ENCODE peak calls at places on chromosome 16, in four cellular contexts. D is NCI-H460; Y is activated CD8-positive, alpha-beta memory T cell treated with anti-CD3 and anti-CD28 coated beads, Interleukin-2, amount 10 ng/mL, durations not matched to agents 7 days and 5 days; L is effector memory CD4-positive, alpha-beta T cell. H is an unnamed sample.

GRCh38 chr16:72502654-72503005 is 330.7 kb upstream of the PMFBP1 start:
- DNase-seq in D (no peak), L (no peak), Y (no peak), H (no peak)

GRCh38 chr16:21645261-21645721 is 7.1 kb downstream of the IGSF6 start:
- DNase-seq in L (no peak), D (no peak), Y (peak; percentile 58), H (no peak)

GRCh38 chr16:56647641-56648431 is 3.9 kb upstream of the MT1B start:
- DNase-seq in D (no peak), Y (no peak), L (no peak), H (no peak)

GRCh38 chr16:29107299-29107698 is 122.4 kb downstream of the LAT start:
- DNase-seq in D (no peak), Y (no peak), L (no peak), H (no peak)

GRCh38 chr16:49528564-49529150 is 155.1 kb downstream of the C16orf78 start:
- DNase-seq in D (no peak), L (no peak), Y (no peak), H (no peak)

GRCh38 chr16:27753563-27753962 is 203.6 kb downstream of the KATNIP start:
- DNase-seq in Y (no peak), L (no peak), D (no peak), H (no peak)

GRCh38 chr16:86212706-86213426 is 297.5 kb upstream of the FOXF1 start:
- DNase-seq in L (no peak), Y (no peak), D (no peak), H (no peak)

GRCh38 chr16:77574867-77575619 is 140.2 kb upstream of the ADAMTS18 start:
- DNase-seq in Y (no peak), D (no peak), L (no peak), H (no peak)

GRCh38 chr16:70746708-70747424 is 54.1 kb downstream of the VAC14 start:
- DNase-seq in Y (peak; percentile 70), D (peak; percentile 74), L (no peak), H (no peak)

GRCh38 chr16:3456374-3456773 is 12.9 kb downstream of the NAA60 start:
- DNase-seq in L (no peak), D (no peak), Y (no peak), H (no peak)

GRCh38 chr16:59259074-59259963 is 525.2 kb upstream of the GOT2 start:
- DNase-seq in L (no peak), D (no peak), Y (no peak), H (no peak)

GRCh38 chr16:69522732-69523404 is 42.9 kb upstream of the NFAT5 start:
- DNase-seq in L (no peak), Y (no peak), D (no peak), H (no peak)

GRCh38 chr16:82192665-82193064 is 22.6 kb upstream of the MPHOSPH6 start:
- DNase-seq in L (no peak), D (no peak), Y (peak; percentile 53), H (no peak)

GRCh38 chr16:48870141-48870540 is 260.2 kb upstream of the N4BP1 start:
- DNase-seq in D (no peak), Y (no peak), L (no peak), H (no peak)

GRCh38 chr16:47866431-47866830 is 289.4 kb downstream of the ABCC12 start:
- DNase-seq in D (no peak), L (no peak), Y (no peak), H (no peak)

GRCh38 chr16:58027341-58028167 is 2.0 kb downstream of the MMP15 start:
- DNase-seq in D (no peak), L (no peak), Y (no peak), H (no peak)

GRCh38 chr16:19765860-19766553 is 47.9 kb downstream of the IQCK start:
- DNase-seq in L (no peak), Y (no peak), D (no peak), H (no peak)

GRCh38 chr16:81275064-81275532 is 36.6 kb downstream of the BCO1 start:
- DNase-seq in Y (no peak), L (no peak), D (no peak), H (no peak)

GRCh38 chr16:4273858-4274291 is 1.1 kb upstream of the TFAP4 start:
- DNase-seq in L (peak; percentile 30), D (no peak), Y (peak; percentile 76), H (peak; percentile 16)

GRCh38 chr16:20849587-20850390 is 43.5 kb downstream of the REXO5 start:
- DNase-seq in L (peak; percentile 40), Y (peak; percentile 74), D (peak; percentile 66), H (peak; percentile 34)

GRCh38 chr16:55651841-55652824 is 3.7 kb upstream of the SLC6A2 start:
- DNase-seq in Y (no peak), L (no peak), D (no peak), H (no peak)

GRCh38 chr16:83653785-83654184 is 154.0 kb upstream of the HSBP1 start:
- DNase-seq in D (no peak), L (no peak), Y (no peak), H (no peak)

GRCh38 chr16:9138731-9139501 is 47.5 kb downstream of the HAPSTR1 start:
- DNase-seq in D (peak; percentile 69), Y (peak; percentile 80), L (peak; percentile 42), H (peak; percentile 40)

GRCh38 chr16:15811416-15811777 is 45.4 kb downstream of the MYH11 start:
- DNase-seq in D (no peak), L (no peak), Y (no peak), H (no peak)

GRCh38 chr16:51755039-51755501 is 604.0 kb upstream of the SALL1 start:
- DNase-seq in D (no peak), L (no peak), Y (no peak), H (no peak)

GRCh38 chr16:74438492-74438979 is 17.3 kb upstream of the CLEC18B start:
- DNase-seq in Y (peak; percentile 67), D (no peak), L (no peak), H (no peak)

GRCh38 chr16:85998178-85998867 is 99.4 kb downstream of the IRF8 start:
- DNase-seq in Y (no peak), D (no peak), L (no peak), H (no peak)

GRCh38 chr16:48914070-48914469 is 304.1 kb upstream of the N4BP1 start:
- DNase-seq in L (no peak), Y (no peak), D (no peak), H (no peak)